ENCODE peak calls at places on chromosomes 1 and 21, in four cellular contexts. D is heart right ventricle, W is psoas muscle, R is left ventricle myocardium inferior. C is an unnamed sample. For H3K4me1, the result is how much of the 10 kb centered on the place peaks cover.

GRCh38 chr21:38234395-38235142 is 22.2 kb upstream of the KCNJ15 start:
- DNase-seq in D (no peak), W (no peak), R (no peak), C (no peak)

GRCh38 chr1:58814251-58815068 is 30.6 kb upstream of the JUN start:
- DNase-seq in D (peak), W (peak), R (peak), C (peak)

GRCh38 chr1:221458430-221459156 is 283.3 kb downstream of the DUSP10 start:
- DNase-seq in D (no peak), W (no peak), R (no peak), C (no peak)

GRCh38 chr21:32131960-32132359 is 146.9 kb downstream of the MIS18A start:
- DNase-seq in D (no peak), W (no peak), R (no peak), C (no peak)

GRCh38 chr1:200207711-200208126 is 180.2 kb downstream of the NR5A2 start:
- DNase-seq in D (no peak), W (no peak), R (no peak), C (no peak)

GRCh38 chr1:55334797-55335196 is 119.6 kb upstream of the USP24 start:
- DNase-seq in D (no peak), W (no peak), R (no peak), C (no peak)

GRCh38 chr1:6106321-6106731 is 60.6 kb downstream of the KCNAB2 start:
- DNase-seq in D (no peak), W (peak), R (no peak), C (no peak)

GRCh38 chr1:121538943-121539575 is 354.3 kb downstream of the SRGAP2C start:
- DNase-seq in D (no peak), W (no peak), R (no peak), C (no peak)

GRCh38 chr1:84061336-84061735 is 62.4 kb upstream of the TTLL7 start:
- DNase-seq in D (no peak), W (no peak), R (no peak), C (no peak)

GRCh38 chr21:46183910-46184624 is at the start of gene SPATC1L:
- DNase-seq in D (peak), W (peak), R (peak), C (peak)

GRCh38 chr1:147478556-147478955 is 62.7 kb upstream of the BCL9 start:
- DNase-seq in D (no peak), W (no peak), R (no peak), C (no peak)

GRCh38 chr1:246724001-246724724 is at the start of gene SCCPDH:
- DNase-seq in D (peak), W (peak), R (peak), C (peak)

GRCh38 chr21:19712441-19712840 is 1285.8 kb upstream of the NCAM2 start:
- DNase-seq in D (no peak), W (no peak), R (no peak), C (no peak)

GRCh38 chr1:33815061-33815460 is 48.8 kb upstream of the HMGB4 start:
- DNase-seq in D (no peak), W (no peak), R (no peak), C (no peak)

GRCh38 chr1:88983791-88984552 is 8.5 kb downstream of the KYAT3 start:
- DNase-seq in D (no peak), W (no peak), R (no peak), C (no peak)

GRCh38 chr1:114695430-114696093 is at the start of gene AMPD1:
- DNase-seq in D (no peak), W (no peak), R (no peak), C (no peak)

GRCh38 chr1:233075045-233075444 is 124.6 kb downstream of the NTPCR start:
- DNase-seq in D (no peak), W (no peak), R (no peak), C (no peak)

GRCh38 chr1:246512230-246512629 is 5.2 kb upstream of the SMYD3 start:
- DNase-seq in D (no peak), W (no peak), R (no peak), C (no peak)

GRCh38 chr1:217332426-217333065 is 298.3 kb downstream of the GPATCH2 start:
- DNase-seq in D (peak), W (no peak), R (peak), C (no peak)

GRCh38 chr1:181969902-181970301 is 91.6 kb downstream of the ZNF648 start:
- DNase-seq in D (no peak), W (no peak), R (no peak), C (no peak)

GRCh38 chr1:226668173-226668560 is 70.9 kb downstream of the ITPKB start:
- DNase-seq in D (no peak), W (no peak), R (no peak), C (no peak)
- H3K4me1 ChIP-seq in D (under half), W (under half), R (under half), C (half or more)

GRCh38 chr21:43305336-43305665 is 121.6 kb downstream of the SIK1 start:
- DNase-seq in D (no peak), W (no peak), R (peak), C (no peak)

GRCh38 chr21:43306391-43306790 is 120.5 kb downstream of the SIK1 start:
- DNase-seq in D (no peak), W (no peak), R (peak), C (no peak)

GRCh38 chr21:43306911-43307676 is 119.8 kb downstream of the SIK1 start:
- DNase-seq in D (peak), W (peak), R (peak), C (no peak)

GRCh38 chr21:43304621-43305335 is 122.2 kb downstream of the SIK1 start:
- DNase-seq in D (no peak), W (peak), R (peak), C (no peak)

DNA sequence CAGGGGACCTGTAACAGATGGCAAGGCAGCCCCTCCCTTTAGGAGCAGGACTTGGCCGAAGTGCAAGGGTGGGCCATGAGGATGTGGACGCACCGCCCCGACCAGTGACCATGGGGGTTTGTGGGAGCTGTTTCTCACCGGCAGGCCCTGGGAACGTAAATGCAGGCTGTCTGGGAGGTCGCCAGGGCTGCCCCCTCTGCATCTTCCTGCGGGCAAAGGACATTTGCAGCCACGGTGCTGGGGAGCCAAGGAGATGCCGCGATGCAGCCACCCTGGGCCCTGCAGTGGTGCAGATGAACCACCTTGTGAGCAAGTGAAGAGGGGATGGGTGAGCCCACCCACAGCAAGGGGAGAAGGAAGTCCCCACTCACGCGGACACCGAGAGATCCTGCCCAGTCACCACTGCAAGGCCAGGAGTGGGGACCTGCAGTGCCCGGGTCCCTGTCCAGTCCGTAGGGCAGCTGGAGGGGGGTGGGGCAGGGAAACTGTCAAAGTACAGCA is 121.1 kb downstream of the SIK1 start:
- DNase-seq in D (no peak), W (peak), R (peak), C (no peak)
- H3K4me1 ChIP-seq in D (under half), W (under half), R (under half), C (under half)

DNA sequence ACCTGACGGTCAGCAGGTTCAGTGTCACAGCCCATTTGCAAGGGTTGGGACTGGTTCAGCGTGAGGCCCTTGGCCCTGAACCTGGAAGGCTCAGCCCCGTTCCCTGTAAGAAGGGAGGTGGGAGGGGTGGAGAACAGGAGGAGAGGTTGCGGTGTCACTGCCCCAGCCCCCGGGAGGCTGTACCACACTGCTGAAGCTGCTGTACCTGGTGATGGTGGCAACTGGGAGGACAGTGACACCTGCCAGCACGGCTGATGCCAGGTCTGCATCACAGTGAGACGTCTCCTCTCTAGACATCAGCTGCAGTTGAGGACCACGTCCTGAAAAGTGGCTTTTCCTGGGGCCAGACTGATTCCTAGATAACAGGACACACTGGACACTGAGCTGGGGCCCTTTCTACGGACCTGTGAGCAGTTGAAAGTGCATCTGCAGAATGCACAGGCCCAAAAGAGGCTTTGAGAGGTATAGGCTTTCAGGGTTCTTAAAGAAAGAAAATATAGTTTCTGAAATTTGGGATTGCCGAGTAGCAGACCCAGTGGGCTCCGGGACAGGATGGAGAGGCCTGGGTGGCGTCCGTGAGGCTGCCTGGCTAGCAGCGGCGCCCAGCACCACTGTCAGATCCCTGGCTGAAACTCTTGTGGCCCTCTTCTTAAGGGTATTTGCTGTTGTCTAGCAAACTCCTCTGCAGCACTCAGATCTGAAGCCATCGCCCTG is 47.7 kb downstream of the COQ8A start:
- DNase-seq in D (no peak), W (peak), R (no peak), C (no peak)
- H3K4me1 ChIP-seq in D (half or more), W (half or more), R (half or more), C (under half)

GRCh38 chr1:39173119-39173994 is 31.1 kb upstream of the MACF1 start:
- DNase-seq in D (no peak), W (no peak), R (no peak), C (no peak)
- H3K4me1 ChIP-seq in D (half or more), W (half or more), R (half or more), C (under half)

DNA sequence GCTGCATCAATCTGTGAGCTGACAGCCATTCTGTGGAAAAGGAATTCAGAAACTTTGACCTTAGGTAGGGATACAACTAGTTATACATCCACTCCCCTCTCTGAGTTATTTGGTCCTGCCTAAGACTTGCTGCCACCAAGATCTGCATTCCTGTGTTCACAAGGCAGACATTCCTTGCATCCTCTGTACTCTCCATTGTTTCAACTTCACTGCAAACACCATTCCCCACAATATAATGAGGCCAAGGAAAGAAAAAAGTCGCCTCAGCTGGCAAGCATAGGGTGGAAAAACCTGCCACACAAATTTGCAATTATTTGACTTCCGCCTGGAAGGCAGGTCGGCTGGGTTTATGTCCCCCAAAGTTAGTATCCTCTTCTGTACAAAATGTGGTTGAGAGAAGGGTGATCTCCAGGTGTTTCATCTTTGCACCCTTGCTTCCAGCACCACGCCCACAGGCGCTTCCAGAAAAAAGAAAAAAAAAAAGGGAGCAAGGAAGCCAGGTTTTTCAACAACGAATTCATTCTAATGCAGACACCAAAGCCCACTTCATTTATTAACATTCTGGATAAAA is 668 bp upstream of the CTTNBP2NL start:
- DNase-seq in D (no peak), W (no peak), R (no peak), C (no peak)
- H3K4me1 ChIP-seq in D (half or more), W (under half), R (half or more), C (under half)

GRCh38 chr1:108747128-108747827 is 804 bp downstream of the STXBP3 start:
- DNase-seq in D (peak), W (peak), R (peak), C (peak)

GRCh38 chr1:108753363-108753762 is 6.9 kb downstream of the STXBP3 start:
- DNase-seq in D (no peak), W (no peak), R (no peak), C (no peak)

GRCh38 chr1:108749081-108749480 is 2.6 kb downstream of the STXBP3 start:
- DNase-seq in D (no peak), W (no peak), R (no peak), C (no peak)

GRCh38 chr1:108747898-108748297 is 1.4 kb downstream of the STXBP3 start:
- DNase-seq in D (no peak), W (no peak), R (no peak), C (no peak)

GRCh38 chr1:108750476-108751191 is 4.2 kb downstream of the STXBP3 start:
- DNase-seq in D (no peak), W (no peak), R (no peak), C (no peak)
- H3K4me1 ChIP-seq in D (under half), W (under half), R (under half), C (half or more)

GRCh38 chr1:158118713-158119402 is 61.8 kb upstream of the CD1D start:
- DNase-seq in D (no peak), W (no peak), R (no peak), C (no peak)
- H3K4me1 ChIP-seq in D (under half), W (under half), R (under half), C (under half)

DNA sequence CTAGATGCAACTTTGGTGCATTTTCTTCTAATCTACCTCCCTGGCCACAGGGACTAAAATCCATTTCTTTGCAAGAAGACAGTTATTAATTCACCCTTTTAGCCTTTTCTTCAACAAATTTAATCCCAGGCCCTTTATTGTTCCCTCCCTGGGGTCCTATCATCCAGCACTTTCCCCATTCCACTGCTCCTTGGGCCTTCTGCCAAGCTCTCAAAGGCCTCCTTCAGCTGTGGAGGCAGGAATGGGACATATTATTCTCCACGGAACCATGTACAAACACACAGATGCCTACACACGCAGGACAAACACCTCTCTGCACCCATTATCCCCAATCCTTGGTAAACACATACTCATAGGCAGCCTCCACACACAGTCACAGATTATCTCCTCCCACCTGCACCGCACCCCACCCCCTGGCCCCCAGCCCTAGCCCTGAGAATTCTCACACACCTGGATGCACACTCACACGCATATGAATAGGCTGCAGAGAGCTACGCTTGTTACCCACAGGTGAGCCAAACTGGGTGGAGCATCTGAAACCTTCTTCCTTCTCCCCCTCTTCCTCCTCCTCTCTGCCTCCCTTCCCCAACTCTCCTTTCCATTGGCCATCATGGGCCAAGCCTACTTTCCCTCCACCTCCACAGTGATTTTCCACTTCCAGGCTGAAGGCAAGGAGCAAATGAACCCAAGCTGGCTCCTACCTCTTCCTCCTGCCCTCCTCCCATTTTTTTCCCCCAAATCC is 11.7 kb downstream of the TAGLN2 start:
- DNase-seq in D (no peak), W (peak), R (no peak), C (no peak)
- H3K4me1 ChIP-seq in D (half or more), W (under half), R (half or more), C (under half)

C was measured in tibial nerve.